ENCODE peak calls at places on chromosomes 13 and 19, in eight cellular contexts. B is foreskin fibroblast, S is upper lobe of left lung, T is left ventricle myocardium inferior, C is endothelial cell, W is psoas muscle, E is glutamatergic neuron, R is GM12865. I is an unnamed sample.

GRCh38 chr19:40797166-40797962 is 1.6 kb upstream of the EGLN2 start:
- DNase-seq in B (no peak), S (no peak), T (no peak), C (no peak), W (no peak), E (no peak), R (no peak), I (no peak)

GRCh38 chr19:1626417-1627010 is 21.3 kb upstream of the UQCR11 start:
- DNase-seq in B (no peak), S (peak), T (no peak), C (no peak), W (no peak), E (no peak), R (no peak), I (no peak)

GRCh38 chr13:27126877-27127276 is 44.7 kb downstream of the USP12 start:
- DNase-seq in B (no peak), S (no peak), T (no peak), C (no peak), W (no peak), E (no peak), R (peak), I (no peak)

GRCh38 chr13:41352935-41353801 is 42.1 kb downstream of the NAA16 start:
- DNase-seq in B (peak), S (no peak), T (no peak), C (peak), W (no peak), E (no peak), R (peak), I (peak)

GRCh38 chr13:107233541-107233940 is 665.6 kb upstream of the ARGLU1 start:
- DNase-seq in B (no peak), S (no peak), T (no peak), C (no peak), W (no peak), E (no peak), R (no peak), I (no peak)

GRCh38 chr13:101343128-101343787 is 73.0 kb downstream of the NALCN start:
- DNase-seq in B (peak), S (no peak), T (no peak), C (no peak), W (no peak), E (no peak), R (no peak), I (no peak)

GRCh38 chr19:41936416-41936850 is 8.2 kb upstream of the ERFL start:
- DNase-seq in B (no peak), S (no peak), T (no peak), C (no peak), W (no peak), E (no peak), R (no peak), I (no peak)

GRCh38 chr19:48636859-48637448 is at the start of gene DBP:
- DNase-seq in B (no peak), S (peak), T (peak), C (no peak), W (no peak), E (peak), R (no peak), I (no peak)

GRCh38 chr19:33430674-33431277 is 57.3 kb downstream of the CEBPG start:
- DNase-seq in B (peak), S (peak), T (peak), C (peak), W (peak), E (peak), R (peak), I (peak)

GRCh38 chr13:111953546-111954178 is 113.3 kb upstream of the SOX1 start:
- DNase-seq in B (no peak), S (no peak), T (no peak), C (no peak), W (no peak), E (no peak), R (no peak), I (no peak)

GRCh38 chr13:98847780-98848179 is 95.3 kb upstream of the SLC15A1 start:
- DNase-seq in B (no peak), S (no peak), T (no peak), C (peak), W (no peak), E (no peak), R (no peak), I (no peak)

GRCh38 chr13:44738463-44738862 is 162.3 kb upstream of the TSC22D1 start:
- DNase-seq in B (no peak), S (no peak), T (no peak), C (no peak), W (no peak), E (no peak), R (no peak), I (no peak)

GRCh38 chr19:4278926-4279529 is at the start of gene SHD:
- DNase-seq in B (no peak), S (peak), T (no peak), C (no peak), W (no peak), E (peak), R (no peak), I (no peak)

GRCh38 chr19:4326837-4327251 is 11.8 kb downstream of the STAP2 start:
- DNase-seq in B (no peak), S (peak), T (no peak), C (no peak), W (no peak), E (peak), R (no peak), I (peak)

GRCh38 chr13:41811588-41812021 is 149.3 kb downstream of the VWA8 start:
- DNase-seq in B (no peak), S (no peak), T (no peak), C (no peak), W (no peak), E (no peak), R (peak), I (peak)

GRCh38 chr19:17626456-17626855 is 61.7 kb downstream of the UNC13A start:
- DNase-seq in B (no peak), S (no peak), T (no peak), C (no peak), W (no peak), E (no peak), R (no peak), I (no peak)

GRCh38 chr19:2188708-2189385 is 25.1 kb downstream of the DOT1L start:
- DNase-seq in B (no peak), S (peak), T (no peak), C (no peak), W (no peak), E (no peak), R (no peak), I (no peak)

GRCh38 chr13:113814435-113814821 is 49.4 kb downstream of the GAS6 start:
- DNase-seq in B (no peak), S (peak), T (no peak), C (no peak), W (no peak), E (no peak), R (no peak), I (no peak)

GRCh38 chr13:49653478-49653877 is 25.2 kb downstream of the ARL11 start:
- DNase-seq in B (no peak), S (no peak), T (no peak), C (no peak), W (no peak), E (no peak), R (no peak), I (no peak)

GRCh38 chr13:49651775-49652690 is 23.7 kb downstream of the ARL11 start:
- DNase-seq in B (no peak), S (no peak), T (no peak), C (no peak), W (peak), E (no peak), R (no peak), I (no peak)

GRCh38 chr13:49649963-49650312 is 21.6 kb downstream of the ARL11 start:
- DNase-seq in B (no peak), S (no peak), T (no peak), C (no peak), W (peak), E (no peak), R (no peak), I (no peak)

GRCh38 chr13:49655906-49656305 is 27.6 kb downstream of the ARL11 start:
- DNase-seq in B (no peak), S (no peak), T (no peak), C (no peak), W (no peak), E (no peak), R (no peak), I (no peak)

GRCh38 chr13:49652691-49653305 is 24.5 kb downstream of the ARL11 start:
- DNase-seq in B (peak), S (no peak), T (no peak), C (peak), W (peak), E (peak), R (peak), I (peak)
- TF ChIP-seq CTCF in B (peak), S (no peak), T (peak), C (no peak), W (peak), E (peak), R (peak), I (peak)

GRCh38 chr13:24270639-24271131 is 38.7 kb upstream of the C1QTNF9 start:
- DNase-seq in B (peak), S (no peak), T (peak), C (no peak), W (peak), E (peak), R (peak), I (peak)
- TF ChIP-seq CTCF in B (no peak), S (peak), T (peak), C (no peak), W (no peak), E (no peak), R (no peak), I (no peak)

GRCh38 chr19:19475845-19476828 is 39.2 kb downstream of the TSSK6 start:
- DNase-seq in B (no peak), S (no peak), T (no peak), C (no peak), W (no peak), E (no peak), R (no peak), I (no peak)
- TF ChIP-seq CTCF in B (peak), S (no peak), T (peak), C (no peak), W (peak), E (no peak), R (peak), I (peak)

GRCh38 chr19:51327066-51327985 is 14.6 kb downstream of the VSIG10L start:
- DNase-seq in B (peak), S (peak), T (peak), C (peak), W (peak), E (peak), R (peak), I (peak)
- TF ChIP-seq CTCF in B (no peak), S (no peak), T (no peak), C (no peak), W (no peak), E (no peak), R (peak), I (peak)

GRCh38 chr19:39540333-39540673 is 342 bp upstream of the EID2 start:
- DNase-seq in B (no peak), S (no peak), T (no peak), C (no peak), W (no peak), E (no peak), R (no peak), I (no peak)
- TF ChIP-seq CTCF in B (no peak), S (no peak), T (no peak), C (peak), W (no peak), E (peak), R (no peak), I (no peak)

DNA sequence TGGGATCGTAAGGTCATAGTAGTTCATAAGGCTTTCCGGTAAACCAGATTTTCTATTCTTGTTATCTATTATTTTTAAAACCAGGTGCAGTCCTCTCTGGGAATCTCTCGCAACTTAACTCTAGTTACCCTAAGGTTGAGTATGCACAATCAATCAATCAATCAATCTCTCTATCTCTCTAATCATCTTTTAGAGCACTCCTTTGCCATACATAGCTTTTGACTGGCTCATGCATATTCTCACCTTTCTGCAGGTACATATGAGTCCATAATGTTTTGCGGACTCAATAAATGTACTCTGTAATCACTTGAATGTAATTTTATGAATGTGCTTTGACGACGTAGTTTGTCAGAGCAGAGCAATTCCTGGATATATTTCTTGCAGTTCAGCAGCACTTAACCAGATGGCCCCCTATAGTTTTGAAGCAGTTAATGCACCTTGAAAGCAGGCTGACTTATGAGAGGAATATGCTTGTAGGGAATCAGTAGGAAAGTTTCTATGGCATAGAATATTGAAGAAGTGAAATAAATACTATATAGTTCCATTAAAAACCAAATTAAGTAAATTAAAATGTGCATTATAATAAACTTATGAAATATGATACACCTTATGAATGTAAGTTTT is 524.7 kb downstream of the GPC5 start:
- DNase-seq in B (no peak), S (no peak), T (no peak), C (no peak), W (no peak), E (no peak), R (no peak), I (no peak)
- TF ChIP-seq CTCF in B (no peak), S (no peak), T (peak), C (peak), W (no peak), E (peak), R (peak), I (no peak)

GRCh38 chr13:89363144-89363543 is 1692.0 kb downstream of the SLITRK5 start:
- DNase-seq in B (no peak), S (peak), T (no peak), C (no peak), W (peak), E (no peak), R (no peak), I (no peak)

GRCh38 chr13:89361909-89362308 is 1690.7 kb downstream of the SLITRK5 start:
- DNase-seq in B (no peak), S (no peak), T (no peak), C (no peak), W (no peak), E (no peak), R (no peak), I (no peak)
- TF ChIP-seq CTCF in B (no peak), S (no peak), T (peak), C (no peak), W (no peak), E (no peak), R (no peak), I (no peak)

I was measured in GM10248.